ENCODE peak calls at places on chromosomes 4 and X, in six cellular contexts. One of them, this sample, is unnamed.
A peak's percentile ranks its signal among the peaks of the same experiment; 100 is the strongest.

GRCh38 chr4:118753096-118753495 is 67.9 kb downstream of the METTL14 start:
- DNase-seq in Peyer's patch: no peak
- DNase-seq in left ventricle myocardium inferior: no peak
- DNase-seq in GM12865: no peak
- DNase-seq in myocyte: peak; percentile 53
- DNase-seq in hepatocyte: no peak
- DNase-seq in this sample: no peak

GRCh38 chr4:77367638-77368037 is 210.6 kb downstream of the CCNG2 start:
- DNase-seq in hepatocyte: no peak
- DNase-seq in GM12865: no peak
- DNase-seq in myocyte: no peak
- DNase-seq in left ventricle myocardium inferior: no peak
- DNase-seq in Peyer's patch: no peak
- DNase-seq in this sample: no peak

GRCh38 chr4:4254179-4254578 is 6.2 kb upstream of the TMEM128 start:
- DNase-seq in left ventricle myocardium inferior: no peak
- DNase-seq in Peyer's patch: no peak
- DNase-seq in GM12865: no peak
- DNase-seq in hepatocyte: no peak
- DNase-seq in myocyte: no peak
- DNase-seq in this sample: no peak

GRCh38 chr4:121654738-121655137 is 42.0 kb downstream of the ANXA5 start:
- DNase-seq in left ventricle myocardium inferior: no peak
- DNase-seq in hepatocyte: no peak
- DNase-seq in Peyer's patch: no peak
- DNase-seq in myocyte: no peak
- DNase-seq in GM12865: peak; percentile 36
- DNase-seq in this sample: no peak

GRCh38 chr4:180637616-180638015 is 1605.6 kb upstream of the TENM3 start:
- DNase-seq in Peyer's patch: no peak
- DNase-seq in GM12865: peak; percentile 51
- DNase-seq in hepatocyte: no peak
- DNase-seq in myocyte: no peak
- DNase-seq in left ventricle myocardium inferior: no peak
- DNase-seq in this sample: no peak

GRCh38 chr4:38114435-38114834 is 154.2 kb downstream of the PTTG2 start:
- DNase-seq in Peyer's patch: no peak
- DNase-seq in left ventricle myocardium inferior: no peak
- DNase-seq in GM12865: no peak
- DNase-seq in hepatocyte: no peak
- DNase-seq in myocyte: no peak
- DNase-seq in this sample: no peak

GRCh38 chrX:144586756-144587155 is 660.5 kb upstream of the SPANXN1 start:
- DNase-seq in GM12865: no peak
- DNase-seq in hepatocyte: peak; percentile 8
- DNase-seq in myocyte: no peak
- DNase-seq in left ventricle myocardium inferior: no peak
- DNase-seq in Peyer's patch: no peak
- DNase-seq in this sample: no peak

GRCh38 chr4:91622925-91623600 is 680.7 kb upstream of the GRID2 start:
- DNase-seq in myocyte: no peak
- DNase-seq in hepatocyte: no peak
- DNase-seq in left ventricle myocardium inferior: no peak
- DNase-seq in Peyer's patch: no peak
- DNase-seq in GM12865: no peak
- DNase-seq in this sample: no peak

GRCh38 chr4:10667651-10668341 is 16.8 kb downstream of the CLNK start:
- DNase-seq in GM12865: no peak
- DNase-seq in left ventricle myocardium inferior: no peak
- DNase-seq in hepatocyte: no peak
- DNase-seq in Peyer's patch: no peak
- DNase-seq in myocyte: no peak
- DNase-seq in this sample: no peak

GRCh38 chrX:64093761-64094160 is 111.7 kb downstream of the AMER1 start:
- DNase-seq in myocyte: peak; percentile 14
- DNase-seq in Peyer's patch: no peak
- DNase-seq in GM12865: peak; percentile 1
- DNase-seq in left ventricle myocardium inferior: no peak
- DNase-seq in hepatocyte: no peak
- DNase-seq in this sample: no peak

GRCh38 chrX:17552251-17552650 is 177.3 kb downstream of the NHS start:
- DNase-seq in hepatocyte: no peak
- DNase-seq in left ventricle myocardium inferior: no peak
- DNase-seq in myocyte: no peak
- DNase-seq in Peyer's patch: no peak
- DNase-seq in GM12865: no peak
- DNase-seq in this sample: no peak

GRCh38 chrX:50704360-50704759 is 109.6 kb downstream of the SHROOM4 start:
- DNase-seq in hepatocyte: no peak
- DNase-seq in GM12865: no peak
- DNase-seq in myocyte: no peak
- DNase-seq in Peyer's patch: no peak
- DNase-seq in left ventricle myocardium inferior: no peak
- DNase-seq in this sample: no peak

GRCh38 chr4:140857111-140857510 is 100.9 kb upstream of the TBC1D9 start:
- DNase-seq in GM12865: no peak
- DNase-seq in left ventricle myocardium inferior: no peak
- DNase-seq in Peyer's patch: no peak
- DNase-seq in myocyte: no peak
- DNase-seq in hepatocyte: no peak
- DNase-seq in this sample: no peak

GRCh38 chrX:100944601-100945000 is 15.9 kb upstream of the XKRX start:
- DNase-seq in myocyte: peak; percentile 6
- DNase-seq in left ventricle myocardium inferior: no peak
- DNase-seq in GM12865: no peak
- DNase-seq in hepatocyte: no peak
- DNase-seq in Peyer's patch: no peak
- DNase-seq in this sample: no peak

GRCh38 chr4:76764251-76764650 is 133.7 kb downstream of the SOWAHB start:
- DNase-seq in left ventricle myocardium inferior: no peak
- DNase-seq in Peyer's patch: no peak
- DNase-seq in hepatocyte: no peak
- DNase-seq in GM12865: no peak
- DNase-seq in myocyte: peak; percentile 83
- DNase-seq in this sample: no peak

GRCh38 chr4:166172619-166173018 is 299.6 kb downstream of the TLL1 start:
- DNase-seq in hepatocyte: no peak
- DNase-seq in Peyer's patch: no peak
- DNase-seq in GM12865: peak; percentile 40
- DNase-seq in myocyte: no peak
- DNase-seq in left ventricle myocardium inferior: no peak
- DNase-seq in this sample: no peak

GRCh38 chrX:340641-341423 is 22.2 kb upstream of the GTPBP6 start:
- DNase-seq in GM12865: no peak
- DNase-seq in myocyte: no peak
- DNase-seq in Peyer's patch: no peak
- DNase-seq in hepatocyte: no peak
- DNase-seq in left ventricle myocardium inferior: peak; percentile 11
- DNase-seq in this sample: no peak

GRCh38 chr4:139975830-139976272 is 178.1 kb downstream of the MAML3 start:
- DNase-seq in left ventricle myocardium inferior: no peak
- DNase-seq in hepatocyte: no peak
- DNase-seq in Peyer's patch: no peak
- DNase-seq in myocyte: no peak
- DNase-seq in GM12865: peak; percentile 14
- DNase-seq in this sample: no peak

GRCh38 chr4:32268949-32269348 is 1548.8 kb downstream of the PCDH7 start:
- DNase-seq in myocyte: peak; percentile 1
- DNase-seq in left ventricle myocardium inferior: no peak
- DNase-seq in GM12865: no peak
- DNase-seq in Peyer's patch: no peak
- DNase-seq in hepatocyte: no peak
- DNase-seq in this sample: no peak

GRCh38 chrX:19750028-19750786 is 137.2 kb downstream of the SH3KBP1 start:
- DNase-seq in Peyer's patch: no peak
- DNase-seq in left ventricle myocardium inferior: no peak
- DNase-seq in hepatocyte: no peak
- DNase-seq in GM12865: peak; percentile 79
- DNase-seq in myocyte: peak; percentile 24
- DNase-seq in this sample: no peak

GRCh38 chr4:20882500-20882899 is 182.2 kb downstream of the PACRGL start:
- DNase-seq in hepatocyte: no peak
- DNase-seq in Peyer's patch: no peak
- DNase-seq in left ventricle myocardium inferior: no peak
- DNase-seq in myocyte: no peak
- DNase-seq in GM12865: no peak
- DNase-seq in this sample: no peak

GRCh38 chr4:180710643-180711337 is 1532.4 kb upstream of the TENM3 start:
- DNase-seq in myocyte: no peak
- DNase-seq in Peyer's patch: no peak
- DNase-seq in GM12865: no peak
- DNase-seq in left ventricle myocardium inferior: no peak
- DNase-seq in hepatocyte: no peak
- DNase-seq in this sample: no peak

GRCh38 chr4:65921180-65921579 is 250.9 kb upstream of the EPHA5 start:
- DNase-seq in myocyte: no peak
- DNase-seq in left ventricle myocardium inferior: no peak
- DNase-seq in GM12865: no peak
- DNase-seq in Peyer's patch: no peak
- DNase-seq in hepatocyte: no peak
- DNase-seq in this sample: no peak

GRCh38 chr4:17957689-17958088 is 63.9 kb downstream of the LCORL start:
- DNase-seq in hepatocyte: no peak
- DNase-seq in myocyte: no peak
- DNase-seq in Peyer's patch: no peak
- DNase-seq in left ventricle myocardium inferior: no peak
- DNase-seq in GM12865: no peak
- DNase-seq in this sample: no peak

GRCh38 chr4:101153653-101154052 is 193.7 kb downstream of the PPP3CA start:
- DNase-seq in myocyte: no peak
- DNase-seq in hepatocyte: no peak
- DNase-seq in GM12865: no peak
- DNase-seq in Peyer's patch: no peak
- DNase-seq in left ventricle myocardium inferior: no peak
- DNase-seq in this sample: no peak

GRCh38 chr4:19592391-19592790 is 659.3 kb upstream of the SLIT2 start:
- DNase-seq in left ventricle myocardium inferior: no peak
- DNase-seq in GM12865: no peak
- DNase-seq in hepatocyte: no peak
- DNase-seq in Peyer's patch: no peak
- DNase-seq in myocyte: no peak
- DNase-seq in this sample: no peak